ENCODE peak calls at places on chromosomes 16 and 17, in five cellular contexts. One of them, this sample, is unnamed.

GRCh38 chr17:16406742-16407674 is 8.4 kb upstream of the TRPV2 start:
- DNase-seq in SK-N-SH: peak; percentile 88
- DNase-seq in ovary: peak; percentile 69
- DNase-seq in endodermal cell: peak; percentile 98
- DNase-seq in cardiac muscle cell: peak; percentile 60
- DNase-seq in this sample: peak; percentile 78

GRCh38 chr16:88355093-88355388 is 27.7 kb upstream of the ZNF469 start:
- DNase-seq in ovary: no peak
- DNase-seq in SK-N-SH: peak; percentile 28
- DNase-seq in endodermal cell: no peak
- DNase-seq in cardiac muscle cell: no peak
- DNase-seq in this sample: peak; percentile 39

GRCh38 chr17:13222931-13223330 is 205.1 kb upstream of the ELAC2 start:
- DNase-seq in SK-N-SH: no peak
- DNase-seq in ovary: no peak
- DNase-seq in cardiac muscle cell: no peak
- DNase-seq in endodermal cell: no peak
- DNase-seq in this sample: no peak

GRCh38 chr16:1066584-1067172 is 5.9 kb upstream of the SSTR5 start:
- DNase-seq in ovary: no peak
- DNase-seq in SK-N-SH: no peak
- DNase-seq in endodermal cell: no peak
- DNase-seq in cardiac muscle cell: no peak
- DNase-seq in this sample: no peak

GRCh38 chr17:46818929-46819859 is 702 bp upstream of the WNT3 start:
- DNase-seq in endodermal cell: peak; percentile 98
- DNase-seq in SK-N-SH: peak; percentile 57
- DNase-seq in cardiac muscle cell: no peak
- DNase-seq in ovary: no peak
- DNase-seq in this sample: no peak

GRCh38 chr17:67266496-67266895 is 21.5 kb upstream of the HELZ start:
- DNase-seq in endodermal cell: no peak
- DNase-seq in ovary: no peak
- DNase-seq in SK-N-SH: no peak
- DNase-seq in cardiac muscle cell: no peak
- DNase-seq in this sample: no peak

GRCh38 chr17:64319531-64319930 is 56.5 kb upstream of the TEX2 start:
- DNase-seq in endodermal cell: no peak
- DNase-seq in SK-N-SH: no peak
- DNase-seq in cardiac muscle cell: no peak
- DNase-seq in ovary: no peak
- DNase-seq in this sample: no peak

GRCh38 chr16:181668-182021 is 1.4 kb downstream of the HBQ1 start:
- DNase-seq in ovary: no peak
- DNase-seq in endodermal cell: no peak
- DNase-seq in SK-N-SH: peak; percentile 43
- DNase-seq in cardiac muscle cell: no peak
- DNase-seq in this sample: no peak

GRCh38 chr17:41614098-41614497 is 1.5 kb upstream of the KRT16 start:
- DNase-seq in SK-N-SH: no peak
- DNase-seq in cardiac muscle cell: no peak
- DNase-seq in ovary: no peak
- DNase-seq in endodermal cell: peak; percentile 45
- DNase-seq in this sample: no peak

GRCh38 chr17:72614476-72614870 is 478.0 kb downstream of the SLC39A11 start:
- DNase-seq in endodermal cell: no peak
- DNase-seq in SK-N-SH: no peak
- DNase-seq in ovary: no peak
- DNase-seq in cardiac muscle cell: no peak
- DNase-seq in this sample: no peak

GRCh38 chr17:7929158-7930029 is at the start of gene KCNAB3:
- DNase-seq in ovary: peak; percentile 74
- DNase-seq in cardiac muscle cell: peak; percentile 86
- DNase-seq in endodermal cell: peak; percentile 97
- DNase-seq in SK-N-SH: peak; percentile 92
- DNase-seq in this sample: peak; percentile 64

GRCh38 chr17:74816883-74817620 is 40.9 kb upstream of the NAT9 start:
- DNase-seq in endodermal cell: no peak
- DNase-seq in ovary: no peak
- DNase-seq in SK-N-SH: no peak
- DNase-seq in cardiac muscle cell: no peak
- DNase-seq in this sample: no peak

GRCh38 chr17:80220709-80221215 is 535 bp downstream of the SLC26A11 start:
- DNase-seq in SK-N-SH: peak; percentile 87
- DNase-seq in cardiac muscle cell: peak; percentile 32
- DNase-seq in ovary: peak; percentile 61
- DNase-seq in endodermal cell: peak; percentile 70
- DNase-seq in this sample: no peak

GRCh38 chr17:79874329-79874981 is 35.2 kb upstream of the CBX4 start:
- DNase-seq in SK-N-SH: peak; percentile 80
- DNase-seq in endodermal cell: peak; percentile 72
- DNase-seq in cardiac muscle cell: peak; percentile 45
- DNase-seq in ovary: no peak
- DNase-seq in this sample: no peak

GRCh38 chr17:27558341-27558740 is 72.6 kb upstream of the LGALS9 start:
- DNase-seq in endodermal cell: no peak
- DNase-seq in SK-N-SH: no peak
- DNase-seq in ovary: no peak
- DNase-seq in cardiac muscle cell: no peak
- DNase-seq in this sample: no peak

GRCh38 chr16:2195316-2196161 is 866 bp downstream of the CASKIN1 start:
- DNase-seq in SK-N-SH: peak; percentile 70
- DNase-seq in endodermal cell: no peak
- DNase-seq in ovary: no peak
- DNase-seq in cardiac muscle cell: no peak
- DNase-seq in this sample: no peak

GRCh38 chr16:1193143-1193824 is 31.8 kb downstream of the TPSG1 start:
- DNase-seq in endodermal cell: no peak
- DNase-seq in cardiac muscle cell: no peak
- DNase-seq in ovary: no peak
- DNase-seq in SK-N-SH: peak; percentile 77
- DNase-seq in this sample: no peak

GRCh38 chr17:49252148-49252682 is 21.6 kb upstream of the PHOSPHO1 start:
- DNase-seq in endodermal cell: peak; percentile 72
- DNase-seq in cardiac muscle cell: peak; percentile 19
- DNase-seq in ovary: no peak
- DNase-seq in SK-N-SH: no peak
- DNase-seq in this sample: no peak

GRCh38 chr16:1677339-1677738 is 740 bp upstream of the JPT2 start:
- DNase-seq in ovary: no peak
- DNase-seq in SK-N-SH: no peak
- DNase-seq in cardiac muscle cell: no peak
- DNase-seq in endodermal cell: no peak
- DNase-seq in this sample: no peak

GRCh38 chr16:79444522-79445040 is 156.0 kb downstream of the MAF start:
- DNase-seq in SK-N-SH: no peak
- DNase-seq in endodermal cell: no peak
- DNase-seq in cardiac muscle cell: no peak
- DNase-seq in ovary: no peak
- DNase-seq in this sample: no peak

GRCh38 chr16:20242568-20243240 is 84.6 kb downstream of the GP2 start:
- DNase-seq in endodermal cell: no peak
- DNase-seq in SK-N-SH: no peak
- DNase-seq in ovary: no peak
- DNase-seq in cardiac muscle cell: no peak
- DNase-seq in this sample: no peak

GRCh38 chr17:78883533-78884131 is 19.4 kb downstream of the CEP295NL start:
- DNase-seq in SK-N-SH: peak; percentile 93
- DNase-seq in ovary: peak; percentile 84
- DNase-seq in cardiac muscle cell: peak; percentile 60
- DNase-seq in endodermal cell: peak; percentile 92
- DNase-seq in this sample: peak; percentile 90

GRCh38 chr17:62581769-62582168 is 45.7 kb upstream of the MRC2 start:
- DNase-seq in ovary: no peak
- DNase-seq in cardiac muscle cell: no peak
- DNase-seq in SK-N-SH: no peak
- DNase-seq in endodermal cell: no peak
- DNase-seq in this sample: no peak

GRCh38 chr16:85138825-85139627 is 26.8 kb upstream of the CIBAR2 start:
- DNase-seq in endodermal cell: no peak
- DNase-seq in cardiac muscle cell: no peak
- DNase-seq in SK-N-SH: no peak
- DNase-seq in ovary: no peak
- DNase-seq in this sample: no peak

GRCh38 chr16:82625066-82625968 is 1.5 kb upstream of the CDH13 start:
- DNase-seq in endodermal cell: no peak
- DNase-seq in ovary: no peak
- DNase-seq in cardiac muscle cell: no peak
- DNase-seq in SK-N-SH: no peak
- DNase-seq in this sample: no peak

GRCh38 chr17:77421635-77421982 is 280.8 kb downstream of the SEC14L1 start:
- DNase-seq in cardiac muscle cell: no peak
- DNase-seq in endodermal cell: no peak
- DNase-seq in ovary: peak; percentile 44
- DNase-seq in SK-N-SH: no peak
- DNase-seq in this sample: no peak
- H3K4me1 ChIP-seq in cardiac muscle cell: peaks cover 50% of the 10 kb centered on the region
- H3K4me1 ChIP-seq in endodermal cell: peaks cover 35% of the 10 kb centered on the region
- H3K4me1 ChIP-seq in ovary: peaks cover 40% of the 10 kb centered on the region
- H3K4me1 ChIP-seq in SK-N-SH: peaks cover 79% of the 10 kb centered on the region
- H3K4me1 ChIP-seq in this sample: no peaks in the 10 kb centered on the region

DNA sequence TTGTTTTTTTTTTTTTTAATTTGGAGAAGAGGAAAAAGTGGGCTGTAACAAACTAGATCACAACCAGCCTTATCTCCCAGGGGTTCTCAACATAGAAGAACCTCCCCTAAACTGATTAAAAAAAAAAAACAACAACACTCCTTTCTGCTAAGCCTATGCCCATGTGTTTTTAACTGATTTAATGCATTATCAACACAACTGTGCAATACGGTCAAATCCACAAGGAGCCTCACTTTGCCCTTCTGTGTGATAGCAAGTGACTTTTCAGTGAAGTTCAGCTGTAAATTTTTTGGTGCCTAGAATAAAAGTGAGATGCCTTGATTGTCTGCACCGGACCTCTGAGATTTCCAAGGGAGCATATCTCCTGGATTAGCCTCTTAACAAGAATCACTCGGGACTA is 611 bp downstream of the MYH11 start:
- DNase-seq in endodermal cell: no peak
- DNase-seq in ovary: no peak
- DNase-seq in cardiac muscle cell: no peak
- DNase-seq in SK-N-SH: no peak
- DNase-seq in this sample: no peak
- H3K4me3 ChIP-seq in endodermal cell: peak overlapping the region; percentile 81
- H3K4me3 ChIP-seq in ovary: peak overlapping the region; percentile 47
- H3K4me3 ChIP-seq in cardiac muscle cell: no peak overlapping the region
- H3K4me3 ChIP-seq in SK-N-SH: no peak overlapping the region
- H3K4me3 ChIP-seq in this sample: peak overlapping the region; percentile 99

DNA sequence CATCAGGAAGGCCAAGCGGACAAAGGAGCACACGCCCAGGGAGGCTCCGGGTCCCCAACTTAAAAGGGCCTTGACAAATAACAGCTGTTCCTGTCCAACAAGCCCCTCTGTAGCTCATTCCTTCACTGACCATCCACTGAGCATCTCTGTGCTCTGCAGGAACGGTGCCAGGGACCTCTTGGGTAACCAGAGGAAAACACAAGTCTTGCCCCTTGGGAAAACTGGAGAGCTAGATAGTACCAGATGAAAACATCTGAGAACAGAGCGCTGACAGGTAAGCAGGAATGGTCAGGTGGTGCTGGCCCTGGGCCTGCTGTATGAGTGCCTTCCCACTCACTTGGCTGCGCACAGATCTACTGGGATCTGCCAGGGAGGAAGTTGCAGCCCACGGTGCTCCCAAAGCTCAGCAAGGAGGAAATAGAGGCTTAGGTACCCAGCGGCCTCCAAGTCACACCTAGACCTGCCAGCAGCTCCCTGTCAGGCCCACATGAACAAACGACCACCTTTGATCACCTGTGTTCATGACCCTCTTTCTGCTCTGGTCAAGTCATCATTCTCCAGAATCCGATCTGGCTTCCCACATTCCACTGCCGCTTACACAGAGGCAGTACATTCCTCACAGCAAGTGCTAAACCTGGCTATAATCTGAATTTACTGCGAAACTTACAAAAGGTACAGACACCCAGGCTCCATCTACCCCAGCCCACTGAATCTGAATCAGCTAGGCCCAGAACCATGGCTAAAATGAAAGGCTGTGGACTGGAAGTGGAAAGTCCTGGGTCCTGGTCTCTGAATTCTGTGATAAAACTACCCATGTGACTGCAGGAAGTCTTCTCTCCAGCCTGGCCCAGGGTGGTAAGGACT is 12.4 kb downstream of the DCAKD start:
- DNase-seq in endodermal cell: no peak
- DNase-seq in ovary: no peak
- DNase-seq in cardiac muscle cell: no peak
- DNase-seq in SK-N-SH: no peak
- DNase-seq in this sample: no peak
- H3K27me3 ChIP-seq in endodermal cell: no peaks in the 10 kb centered on the region
- H3K27me3 ChIP-seq in ovary: no peaks in the 10 kb centered on the region
- H3K27me3 ChIP-seq in cardiac muscle cell: no peaks in the 10 kb centered on the region
- H3K27me3 ChIP-seq in SK-N-SH: no peaks in the 10 kb centered on the region
- H3K27me3 ChIP-seq in this sample: no peaks in the 10 kb centered on the region

GRCh38 chr17:1228752-1229353 is 41.4 kb upstream of the BHLHA9 start:
- DNase-seq in endodermal cell: peak; percentile 73
- DNase-seq in SK-N-SH: peak; percentile 72
- DNase-seq in cardiac muscle cell: no peak
- DNase-seq in ovary: no peak
- DNase-seq in this sample: peak; percentile 78
- H3K4me1 ChIP-seq in endodermal cell: no peaks in the 10 kb centered on the region
- H3K4me1 ChIP-seq in SK-N-SH: peaks cover 4% of the 10 kb centered on the region
- H3K4me1 ChIP-seq in cardiac muscle cell: no peaks in the 10 kb centered on the region
- H3K4me1 ChIP-seq in ovary: peaks cover 3% of the 10 kb centered on the region
- H3K4me1 ChIP-seq in this sample: no peaks in the 10 kb centered on the region

GRCh38 chr16:30760160-30760559 is 1.7 kb downstream of the CFAP119 start:
- DNase-seq in endodermal cell: no peak
- DNase-seq in cardiac muscle cell: no peak
- DNase-seq in ovary: peak; percentile 25
- DNase-seq in SK-N-SH: no peak
- DNase-seq in this sample: peak; percentile 42
- H3K4me3 ChIP-seq in endodermal cell: peak overlapping the region; percentile 97
- H3K4me3 ChIP-seq in cardiac muscle cell: no peak overlapping the region
- H3K4me3 ChIP-seq in ovary: no peak overlapping the region
- H3K4me3 ChIP-seq in SK-N-SH: no peak overlapping the region
- H3K4me3 ChIP-seq in this sample: no peak overlapping the region

DNA sequence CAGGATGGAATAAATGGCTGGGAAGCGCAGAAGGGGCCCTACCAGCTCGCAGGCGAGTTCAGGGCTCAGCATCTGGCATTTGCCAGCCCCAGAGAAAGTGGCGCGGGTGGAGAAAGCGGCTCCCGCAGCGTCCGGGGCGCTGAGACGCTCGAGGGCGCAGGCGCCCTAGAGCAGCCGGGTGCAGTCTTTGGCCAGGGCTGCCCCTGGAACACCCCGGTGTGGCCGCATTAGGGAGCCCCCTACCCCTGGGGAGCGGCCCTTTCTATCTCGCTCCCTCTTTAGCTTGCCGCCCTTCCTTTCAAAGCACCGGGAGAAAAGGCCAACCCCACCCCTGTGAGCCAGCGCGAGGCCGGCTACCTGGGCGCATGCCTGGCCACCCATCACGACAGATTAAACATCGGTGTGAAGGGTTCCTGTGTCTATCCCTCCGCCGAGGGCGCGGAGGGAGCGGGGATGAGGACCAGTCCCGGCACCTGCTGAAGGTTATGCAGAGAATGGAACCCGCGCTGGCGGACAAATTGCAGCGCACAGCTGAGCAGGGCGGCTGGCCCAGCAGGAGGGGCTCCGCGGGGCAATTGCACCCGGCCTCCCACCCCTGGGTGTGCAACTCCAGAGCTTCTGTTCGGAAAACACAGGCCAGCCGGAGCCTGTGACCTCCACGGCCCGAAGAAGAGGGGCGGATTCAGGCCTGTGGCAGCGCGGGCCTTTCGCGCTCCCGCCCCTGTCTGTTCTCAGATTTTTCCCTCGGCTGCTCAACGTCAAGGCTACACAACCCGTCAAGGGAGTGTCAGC is 15.6 kb upstream of the FOXF1 start:
- DNase-seq in ovary: no peak
- DNase-seq in cardiac muscle cell: no peak
- DNase-seq in endodermal cell: peak; percentile 65
- DNase-seq in SK-N-SH: no peak
- DNase-seq in this sample: no peak
- H3K27me3 ChIP-seq in ovary: no peaks in the 10 kb centered on the region
- H3K27me3 ChIP-seq in cardiac muscle cell: peaks cover 100% of the 10 kb centered on the region
- H3K27me3 ChIP-seq in endodermal cell: peaks cover 100% of the 10 kb centered on the region
- H3K27me3 ChIP-seq in SK-N-SH: peaks cover 97% of the 10 kb centered on the region
- H3K27me3 ChIP-seq in this sample: no peaks in the 10 kb centered on the region

This sample was measured in aorta.